ENCODE peak calls at places on chromosomes 6 and 20, in nine cellular contexts. C is body of pancreas; W is hepatocyte; Y is tibial nerve; T is ovary; Q is Panc1; E is IMR-90; L is CD8-positive, alpha-beta T cell; A is heart right ventricle. J is an unnamed sample. For H3K4me1, the result is how much of the 10 kb centered on the place peaks cover.

GRCh38 chr6:44898296-44898930 is 429.7 kb upstream of the RUNX2 start:
- DNase-seq in E (peak), T (no peak), Y (no peak), A (no peak), C (no peak), W (no peak), L (no peak), Q (no peak), J (no peak)

GRCh38 chr20:19304389-19304788 is 91.9 kb downstream of the SLC24A3 start:
- DNase-seq in C (no peak), E (no peak), Y (no peak), L (no peak), A (no peak), T (no peak), Q (no peak), W (no peak), J (no peak)

GRCh38 chr6:20444786-20445271 is 43.1 kb downstream of the E2F3 start:
- DNase-seq in T (no peak), Y (no peak), C (no peak), E (peak), A (no peak), Q (no peak), W (no peak), L (no peak), J (no peak)

GRCh38 chr6:148064406-148065134 is 278.1 kb upstream of the SASH1 start:
- DNase-seq in E (peak), W (peak), L (no peak), T (no peak), C (no peak), A (no peak), Q (no peak), Y (no peak), J (peak)

GRCh38 chr6:1608976-1609661 is 596 bp upstream of the FOXC1 start:
- DNase-seq in T (peak), Y (no peak), L (no peak), C (peak), E (peak), W (peak), Q (no peak), A (no peak), J (peak)

GRCh38 chr6:33289784-33290315 is 449 bp downstream of the PFDN6 start:
- DNase-seq in W (no peak), A (no peak), C (no peak), Q (no peak), E (no peak), Y (no peak), T (no peak), L (no peak), J (peak)

GRCh38 chr6:105164418-105164817 is 15.4 kb downstream of the POPDC3 start:
- DNase-seq in Y (no peak), L (no peak), A (peak), T (no peak), W (no peak), E (peak), Q (no peak), C (no peak), J (peak)

GRCh38 chr6:85185977-85186376 is 263.9 kb upstream of the NT5E start:
- DNase-seq in T (no peak), E (peak), Y (no peak), Q (no peak), L (no peak), C (no peak), W (no peak), A (no peak), J (peak)

GRCh38 chr20:37151529-37151928 is 27.6 kb upstream of the RPN2 start:
- DNase-seq in A (no peak), C (no peak), W (no peak), Q (no peak), E (no peak), Y (no peak), L (no peak), T (no peak), J (no peak)

DNA sequence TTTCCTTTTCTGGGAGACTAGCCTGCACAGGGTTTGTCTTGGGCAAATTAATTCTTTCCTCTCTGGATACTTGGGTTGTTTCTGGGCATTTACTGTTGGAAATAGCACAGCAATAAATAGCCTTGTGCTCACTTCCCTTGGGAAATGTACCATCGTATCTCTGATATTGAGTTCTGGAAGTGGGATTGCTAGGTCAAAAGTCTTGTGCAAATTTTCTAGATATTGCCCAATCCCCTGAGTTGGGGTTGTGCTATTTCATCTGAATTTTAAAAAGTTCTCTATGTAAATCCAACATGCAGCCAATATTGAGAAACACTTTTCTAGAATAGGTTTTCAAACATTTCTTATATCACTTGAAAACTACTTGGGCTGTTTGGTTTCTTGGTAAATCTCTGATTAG is 64.0 kb upstream of the ELOVL5 start:
- DNase-seq in Q (no peak), C (no peak), T (no peak), W (no peak), Y (no peak), A (no peak), L (no peak), E (no peak), J (peak)
- H3K4me1 ChIP-seq in Q (under half), C (under half), T (under half), W (under half), Y (under half), A (under half), L (under half), E (under half), J (under half)

GRCh38 chr20:44014807-44015732 is 100.4 kb downstream of the TOX2 start:
- DNase-seq in Y (no peak), L (no peak), E (no peak), C (no peak), T (no peak), Q (no peak), A (no peak), W (peak), J (no peak)
- H3K4me1 ChIP-seq in Y (under half), L (under half), E (under half), C (under half), T (under half), Q (under half), A (under half), W (under half), J (under half)

DNA sequence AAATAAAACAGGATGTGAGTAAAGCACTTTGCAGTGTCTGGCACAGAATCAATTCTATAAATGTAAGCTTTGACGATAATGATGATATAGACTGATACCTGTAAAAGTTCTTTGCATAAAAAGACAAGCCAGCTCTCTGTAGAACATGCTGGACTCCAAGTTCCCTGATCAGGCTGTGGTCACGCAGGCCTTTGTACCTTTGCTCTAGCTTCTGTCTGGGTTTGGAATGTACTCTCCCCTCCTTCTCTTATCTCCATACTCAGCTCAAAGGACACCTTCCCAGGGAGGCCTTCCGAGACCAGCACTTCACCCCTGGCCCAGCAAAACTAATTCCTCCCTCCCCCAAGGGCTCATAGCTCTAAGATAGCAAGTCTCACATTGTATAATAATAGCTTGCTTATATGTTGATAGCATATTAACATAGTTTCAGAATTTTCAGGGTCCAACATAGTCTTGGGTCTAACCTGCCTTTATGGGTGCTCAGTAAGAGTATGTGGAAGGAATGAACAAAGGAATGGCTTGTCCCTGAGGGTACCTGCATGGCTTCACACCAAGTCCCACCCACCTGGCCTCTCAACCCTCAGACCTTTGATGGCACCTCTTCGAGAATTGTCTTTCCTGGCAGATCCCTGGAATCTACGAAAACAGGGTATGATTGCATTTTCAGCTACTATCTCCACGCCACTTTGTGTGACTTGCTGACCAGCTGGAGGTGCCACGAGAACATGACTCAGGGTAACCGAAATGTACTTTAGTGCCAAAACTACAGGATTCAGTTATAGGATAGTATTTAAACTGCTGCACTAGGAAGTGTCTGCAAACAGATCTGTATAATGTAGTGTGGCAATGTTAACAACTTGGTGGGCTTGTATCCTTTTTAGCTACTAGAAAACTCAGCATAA is 41.7 kb upstream of the PIM1 start:
- DNase-seq in Y (no peak), L (no peak), W (peak), C (no peak), A (no peak), Q (no peak), T (no peak), E (peak), J (peak)
- H3K4me1 ChIP-seq in Y (under half), L (under half), W (half or more), C (under half), A (under half), Q (half or more), T (under half), E (under half), J (under half)

GRCh38 chr6:90184334-90185298 is 112.0 kb downstream of the BACH2 start:
- DNase-seq in W (peak), C (peak), L (peak), T (no peak), Y (no peak), E (peak), Q (no peak), A (no peak), J (no peak)
- H3K4me1 ChIP-seq in W (under half), C (under half), L (half or more), T (under half), Y (under half), E (under half), Q (under half), A (under half), J (under half)

GRCh38 chr6:71404145-71404966 is 115.7 kb downstream of the OGFRL1 start:
- DNase-seq in T (no peak), Y (no peak), C (peak), L (no peak), A (no peak), Q (peak), E (peak), W (no peak), J (peak)

GRCh38 chr6:71404967-71405278 is 116.3 kb downstream of the OGFRL1 start:
- DNase-seq in T (no peak), E (no peak), A (no peak), Y (no peak), Q (no peak), W (no peak), C (no peak), L (no peak), J (no peak)

GRCh38 chr6:71403422-71404134 is 115.0 kb downstream of the OGFRL1 start:
- DNase-seq in L (no peak), T (no peak), A (no peak), E (no peak), Y (no peak), Q (no peak), W (no peak), C (no peak), J (peak)

GRCh38 chr6:71400852-71401251 is 112.2 kb downstream of the OGFRL1 start:
- DNase-seq in C (no peak), W (no peak), L (no peak), Y (no peak), A (no peak), Q (no peak), E (peak), T (no peak), J (no peak)

GRCh38 chr6:71402101-71402500 is 113.5 kb downstream of the OGFRL1 start:
- DNase-seq in C (no peak), L (no peak), Q (no peak), A (no peak), W (no peak), E (no peak), Y (no peak), T (no peak), J (no peak)
- H3K4me1 ChIP-seq in C (under half), L (under half), Q (half or more), A (under half), W (under half), E (under half), Y (under half), T (under half), J (under half)

GRCh38 chr20:44583179-44583578 is 800 bp downstream of the PKIG start:
- DNase-seq in W (no peak), L (no peak), T (no peak), Q (no peak), C (no peak), A (no peak), E (peak), Y (no peak), J (peak)
- H3K4me1 ChIP-seq in W (under half), L (under half), T (under half), Q (under half), C (under half), A (half or more), E (under half), Y (under half), J (half or more)

GRCh38 chr20:17940447-17940971 is 28.1 kb downstream of the SNX5 start:
- DNase-seq in A (no peak), Q (no peak), E (no peak), Y (no peak), W (no peak), T (no peak), C (no peak), L (no peak), J (no peak)

GRCh38 chr20:17939622-17940446 is 28.8 kb downstream of the SNX5 start:
- DNase-seq in T (no peak), E (no peak), L (no peak), Q (no peak), A (no peak), C (no peak), W (no peak), Y (no peak), J (no peak)

GRCh38 chr20:17943343-17943742 is 25.3 kb downstream of the SNX5 start:
- DNase-seq in T (no peak), Q (no peak), E (no peak), C (no peak), L (no peak), Y (no peak), W (no peak), A (no peak), J (no peak)

GRCh38 chr20:17941826-17942196 is 26.8 kb downstream of the SNX5 start:
- DNase-seq in W (no peak), E (no peak), L (no peak), C (no peak), Q (no peak), A (no peak), T (no peak), Y (no peak), J (no peak)

DNA sequence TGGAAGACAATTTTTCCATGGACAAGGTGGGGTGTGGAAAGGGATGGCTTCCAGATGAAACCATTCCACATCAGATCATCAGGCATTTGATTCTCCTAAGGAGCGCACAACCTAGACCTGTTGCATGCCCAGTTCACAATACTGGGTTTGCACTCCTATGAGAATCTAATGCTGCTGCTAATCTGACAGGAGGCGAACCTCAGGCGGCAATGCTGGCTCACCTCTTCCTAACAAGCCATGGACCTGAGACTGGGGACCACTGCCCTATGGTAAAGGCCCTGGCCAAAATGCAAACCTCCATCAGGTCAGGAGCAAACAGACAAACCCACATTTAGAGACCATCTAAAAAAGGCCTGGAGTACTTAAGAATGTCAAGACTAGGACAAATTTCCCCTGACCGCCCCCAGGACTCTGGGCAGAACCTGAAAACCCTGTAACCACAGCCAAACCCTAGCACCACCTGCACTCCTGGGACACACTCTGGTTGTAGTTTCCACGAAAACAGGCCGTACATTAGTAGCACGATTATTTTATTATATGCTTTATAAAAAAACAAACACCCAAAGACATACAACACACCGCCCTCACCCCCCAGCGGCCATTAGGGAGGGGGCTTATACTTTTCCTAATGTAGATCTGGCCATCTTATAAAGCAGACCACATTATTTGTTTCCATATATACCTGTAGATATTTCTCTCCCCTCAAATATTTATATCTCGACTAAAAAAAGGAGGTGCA is 27.3 kb downstream of the SNX5 start:
- DNase-seq in E (no peak), Y (no peak), T (no peak), C (no peak), A (no peak), L (no peak), W (no peak), Q (no peak), J (no peak)
- H3K4me1 ChIP-seq in E (under half), Y (under half), T (under half), C (under half), A (under half), L (under half), W (under half), Q (under half), J (under half)

GRCh38 chr20:38155811-38156210 is 9.3 kb downstream of the TGM2 start:
- DNase-seq in Q (no peak), T (no peak), A (no peak), Y (no peak), E (no peak), W (no peak), L (no peak), C (no peak), J (no peak)
- H3K4me1 ChIP-seq in Q (under half), T (under half), A (half or more), Y (under half), E (under half), W (under half), L (under half), C (under half), J (under half)